ENCODE peak calls at places on chromosomes 5 and 9, in seven cellular contexts. A, Y, J, E, D, S and I are unnamed samples.
A peak's percentile ranks its signal among the peaks of the same experiment; 100 is the strongest.

GRCh38 chr5:91361055-91361701 is 21.9 kb downstream of the ARRDC3 start:
- DNase-seq in A (no peak), Y (no peak), J (no peak), E (no peak), D (no peak), S (no peak), I (no peak)

GRCh38 chr9:113511856-113512761 is 48.6 kb downstream of the RGS3 start:
- DNase-seq in A (no peak), Y (peak; percentile 62), J (peak; percentile 14), E (no peak), D (no peak), S (no peak), I (no peak)

GRCh38 chr5:36647046-36647445 is 40.6 kb downstream of the SLC1A3 start:
- DNase-seq in A (no peak), Y (no peak), J (no peak), E (no peak), D (no peak), S (no peak), I (no peak)

GRCh38 chr9:91163441-91163772 is 198.3 kb downstream of the AUH start:
- DNase-seq in A (no peak), Y (no peak), J (no peak), E (no peak), D (no peak), S (no peak), I (no peak)

GRCh38 chr9:5799314-5799713 is 33.6 kb downstream of the ERMP1 start:
- DNase-seq in A (no peak), Y (no peak), J (peak; percentile 80), E (peak; percentile 73), D (peak; percentile 67), S (no peak), I (peak; percentile 33)

GRCh38 chr9:20032413-20033006 is 243.7 kb upstream of the SLC24A2 start:
- DNase-seq in A (no peak), Y (no peak), J (no peak), E (no peak), D (no peak), S (no peak), I (no peak)

GRCh38 chr9:134231330-134231745 is 67.0 kb upstream of the RNU6ATAC start:
- DNase-seq in A (peak; percentile 78), Y (no peak), J (no peak), E (peak; percentile 56), D (no peak), S (no peak), I (no peak)

GRCh38 chr5:36090033-36090432 is 23.4 kb upstream of the UGT3A2 start:
- DNase-seq in A (no peak), Y (no peak), J (peak; percentile 10), E (peak; percentile 21), D (peak; percentile 43), S (no peak), I (peak; percentile 16)

GRCh38 chr9:122941560-122942234 is 877 bp downstream of the RABGAP1 start:
- DNase-seq in A (no peak), Y (no peak), J (peak; percentile 77), E (peak; percentile 51), D (peak; percentile 50), S (no peak), I (no peak)

GRCh38 chr5:74186351-74187315 is 453.9 kb downstream of the ENC1 start:
- DNase-seq in A (no peak), Y (no peak), J (peak; percentile 73), E (no peak), D (no peak), S (no peak), I (no peak)

GRCh38 chr9:78115073-78115472 is 83.5 kb upstream of the GNAQ start:
- DNase-seq in A (no peak), Y (no peak), J (no peak), E (no peak), D (no peak), S (no peak), I (no peak)

GRCh38 chr5:171524461-171524860 is 105.0 kb downstream of the FGF18 start:
- DNase-seq in A (no peak), Y (no peak), J (no peak), E (peak; percentile 14), D (peak; percentile 41), S (no peak), I (no peak)

GRCh38 chr9:68705636-68706578 is 867 bp downstream of the PIP5K1B start:
- DNase-seq in A (peak; percentile 64), Y (no peak), J (no peak), E (peak; percentile 8), D (peak; percentile 12), S (no peak), I (no peak)

GRCh38 chr5:16952968-16953671 is 17.0 kb upstream of the MYO10 start:
- DNase-seq in A (no peak), Y (no peak), J (no peak), E (no peak), D (peak; percentile 41), S (no peak), I (peak; percentile 64)

GRCh38 chr5:141604318-141604717 is 14.5 kb downstream of the DIAPH1 start:
- DNase-seq in A (peak; percentile 74), Y (no peak), J (peak; percentile 94), E (peak; percentile 91), D (peak; percentile 75), S (no peak), I (peak; percentile 78)

GRCh38 chr5:141605523-141606277 is 13.1 kb downstream of the DIAPH1 start:
- DNase-seq in A (no peak), Y (peak; percentile 54), J (no peak), E (peak; percentile 80), D (no peak), S (no peak), I (no peak)

GRCh38 chr5:141608046-141608445 is 10.8 kb downstream of the DIAPH1 start:
- DNase-seq in A (no peak), Y (no peak), J (no peak), E (no peak), D (no peak), S (no peak), I (no peak)

GRCh38 chr5:141608557-141608956 is 10.2 kb downstream of the DIAPH1 start:
- DNase-seq in A (no peak), Y (no peak), J (no peak), E (no peak), D (peak; percentile 40), S (no peak), I (no peak)

DNA sequence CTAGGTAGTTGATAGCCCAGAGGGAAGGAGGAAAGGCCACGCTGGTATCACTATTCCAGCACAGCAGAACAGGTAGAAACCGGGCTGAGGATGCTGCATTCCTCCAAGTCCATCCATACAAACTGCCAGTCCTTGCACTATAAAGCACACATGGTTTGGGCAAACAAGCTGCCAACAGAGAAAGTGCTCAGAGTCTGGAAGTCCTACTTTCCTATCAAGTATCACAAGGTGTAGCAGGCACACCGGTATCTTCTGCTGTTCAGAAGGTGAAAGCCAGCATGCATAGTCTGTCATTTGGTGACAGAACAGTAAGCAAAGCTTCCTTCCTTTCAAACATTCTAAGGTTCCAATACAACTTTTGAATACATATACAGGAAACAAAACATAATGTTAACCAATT is 14.9 kb downstream of the DIAPH1 start:
- DNase-seq in A (no peak), Y (no peak), J (no peak), E (no peak), D (no peak), S (no peak), I (no peak)
- H3K4me3 ChIP-seq in A (no peak overlapping the region), Y (peak overlapping the region; percentile 36), J (no peak overlapping the region), E (no peak overlapping the region), D (no peak overlapping the region), S (no peak overlapping the region), I (no peak overlapping the region)

DNA sequence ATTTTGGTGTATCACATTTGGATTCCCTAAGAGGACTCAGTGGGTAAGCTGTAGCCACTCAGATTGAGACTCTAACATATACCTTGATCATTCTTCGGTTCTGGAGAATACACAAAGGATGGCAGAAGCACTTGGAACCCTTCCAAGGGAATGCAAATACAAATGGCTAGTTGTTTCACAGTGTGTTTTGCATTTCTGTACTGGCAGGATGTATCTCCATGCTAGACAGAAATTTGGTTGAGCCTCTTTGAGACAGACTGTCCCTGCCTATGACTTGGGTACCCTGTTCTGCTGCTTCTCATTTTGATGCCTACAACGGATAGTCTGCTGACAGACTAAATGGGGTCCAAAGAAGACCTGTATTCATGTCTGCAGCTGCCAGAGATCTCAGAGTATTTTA is 273.5 kb downstream of the TMEM38B start:
- DNase-seq in A (no peak), Y (no peak), J (no peak), E (no peak), D (no peak), S (no peak), I (no peak)
- H3K4me3 ChIP-seq in A (no peak overlapping the region), Y (no peak overlapping the region), J (no peak overlapping the region), E (no peak overlapping the region), D (no peak overlapping the region), S (no peak overlapping the region), I (no peak overlapping the region)

GRCh38 chr5:60699549-60700346 is at the start of gene DEPDC1B:
- DNase-seq in A (peak; percentile 89), Y (peak; percentile 78), J (peak; percentile 95), E (peak; percentile 91), D (peak; percentile 94), S (peak; percentile 85), I (peak; percentile 95)
- H3K4me3 ChIP-seq in A (peak within 1 kb of the TSS; percentile 95), Y (peak within 1 kb of the TSS; percentile 82), J (peak within 1 kb of the TSS; percentile 93), E (peak within 1 kb of the TSS; percentile 92), D (peak within 1 kb of the TSS; percentile 86), S (peak within 1 kb of the TSS; percentile 89), I (peak within 1 kb of the TSS; percentile 72)

GRCh38 chr5:86964889-86965288 is 302.8 kb upstream of the RASA1 start:
- DNase-seq in A (no peak), Y (no peak), J (no peak), E (no peak), D (no peak), S (no peak), I (no peak)
- H3K4me3 ChIP-seq in A (no peak overlapping the region), Y (no peak overlapping the region), J (no peak overlapping the region), E (no peak overlapping the region), D (no peak overlapping the region), S (no peak overlapping the region), I (no peak overlapping the region)